ENCODE peak calls at places on chromosomes 6 and 20, in six cellular contexts. Z, S, I, H, K and C are unnamed samples.

GRCh38 chr20:59670786-59671492 is 66.6 kb downstream of the PHACTR3 start:
- DNase-seq in Z (no peak), S (no peak), I (no peak), H (no peak), K (no peak), C (no peak)

GRCh38 chr6:84422380-84422968 is 195.0 kb upstream of the CEP162 start:
- DNase-seq in Z (peak; percentile 83), S (peak; percentile 21), I (peak; percentile 41), H (peak; percentile 81), K (peak; percentile 18), C (no peak)

GRCh38 chr20:63658749-63659187 is 656 bp downstream of the RTEL1 start:
- DNase-seq in Z (no peak), S (no peak), I (no peak), H (no peak), K (no peak), C (no peak)

GRCh38 chr6:113744886-113745285 is 112.3 kb upstream of the MARCKS start:
- DNase-seq in Z (no peak), S (no peak), I (no peak), H (no peak), K (no peak), C (no peak)

GRCh38 chr6:44674226-44675155 is 287.0 kb downstream of the CDC5L start:
- DNase-seq in Z (no peak), S (peak; percentile 93), I (no peak), H (no peak), K (peak; percentile 94), C (peak; percentile 71)

GRCh38 chr6:130223508-130223907 is 757 bp upstream of the SAMD3 start:
- DNase-seq in Z (peak; percentile 18), S (peak; percentile 16), I (no peak), H (no peak), K (no peak), C (no peak)

GRCh38 chr6:37940074-37940847 is 120.7 kb downstream of the ZFAND3 start:
- DNase-seq in Z (no peak), S (no peak), I (no peak), H (no peak), K (no peak), C (no peak)

GRCh38 chr20:10609276-10609675 is 64.5 kb downstream of the JAG1 start:
- DNase-seq in Z (no peak), S (no peak), I (no peak), H (no peak), K (no peak), C (no peak)

GRCh38 chr20:63574156-63574828 is at the start of gene HELZ2:
- DNase-seq in Z (peak; percentile 84), S (peak; percentile 43), I (no peak), H (peak; percentile 84), K (peak; percentile 58), C (no peak)

GRCh38 chr6:119891638-119892037 is 542.1 kb upstream of the MAN1A1 start:
- DNase-seq in Z (no peak), S (no peak), I (no peak), H (no peak), K (no peak), C (no peak)

GRCh38 chr6:119844385-119844784 is 494.8 kb upstream of the MAN1A1 start:
- DNase-seq in Z (no peak), S (no peak), I (no peak), H (no peak), K (no peak), C (no peak)

GRCh38 chr6:142760152-142760551 is 184.8 kb downstream of the HIVEP2 start:
- DNase-seq in Z (no peak), S (no peak), I (no peak), H (no peak), K (peak; percentile 22), C (no peak)

GRCh38 chr6:44001318-44001868 is 125.9 kb downstream of the MRPL14 start:
- DNase-seq in Z (peak; percentile 85), S (no peak), I (peak; percentile 39), H (peak; percentile 76), K (no peak), C (no peak)

GRCh38 chr20:40710608-40711007 is 21.6 kb upstream of the MAFB start:
- DNase-seq in Z (no peak), S (no peak), I (no peak), H (no peak), K (no peak), C (no peak)

GRCh38 chr6:156652231-156652750 is 124.9 kb upstream of the ARID1B start:
- DNase-seq in Z (no peak), S (no peak), I (no peak), H (no peak), K (no peak), C (no peak)

GRCh38 chr6:102215425-102215824 is 821.9 kb downstream of the GRIK2 start:
- DNase-seq in Z (no peak), S (no peak), I (no peak), H (no peak), K (no peak), C (no peak)

GRCh38 chr20:50305636-50306477 is 115.2 kb downstream of the CEBPB start:
- DNase-seq in Z (no peak), S (no peak), I (no peak), H (no peak), K (peak; percentile 48), C (peak; percentile 55)

GRCh38 chr20:50303573-50304500 is 113.2 kb downstream of the CEBPB start:
- DNase-seq in Z (no peak), S (no peak), I (no peak), H (no peak), K (peak; percentile 39), C (no peak)

GRCh38 chr20:50304883-50305635 is 114.4 kb downstream of the CEBPB start:
- DNase-seq in Z (no peak), S (peak; percentile 43), I (no peak), H (no peak), K (no peak), C (no peak)

GRCh38 chr20:50302463-50303041 is 111.9 kb downstream of the CEBPB start:
- DNase-seq in Z (no peak), S (no peak), I (no peak), H (no peak), K (peak; percentile 35), C (no peak)

GRCh38 chr20:50304501-50304856 is 113.8 kb downstream of the CEBPB start:
- DNase-seq in Z (no peak), S (no peak), I (no peak), H (no peak), K (no peak), C (no peak)
- H2AFZ ChIP-seq in Z (peak overlapping the region; percentile 28), S (no peak overlapping the region), I (peak overlapping the region; percentile 50), H (no peak overlapping the region), K (no peak overlapping the region), C (no peak overlapping the region)

DNA sequence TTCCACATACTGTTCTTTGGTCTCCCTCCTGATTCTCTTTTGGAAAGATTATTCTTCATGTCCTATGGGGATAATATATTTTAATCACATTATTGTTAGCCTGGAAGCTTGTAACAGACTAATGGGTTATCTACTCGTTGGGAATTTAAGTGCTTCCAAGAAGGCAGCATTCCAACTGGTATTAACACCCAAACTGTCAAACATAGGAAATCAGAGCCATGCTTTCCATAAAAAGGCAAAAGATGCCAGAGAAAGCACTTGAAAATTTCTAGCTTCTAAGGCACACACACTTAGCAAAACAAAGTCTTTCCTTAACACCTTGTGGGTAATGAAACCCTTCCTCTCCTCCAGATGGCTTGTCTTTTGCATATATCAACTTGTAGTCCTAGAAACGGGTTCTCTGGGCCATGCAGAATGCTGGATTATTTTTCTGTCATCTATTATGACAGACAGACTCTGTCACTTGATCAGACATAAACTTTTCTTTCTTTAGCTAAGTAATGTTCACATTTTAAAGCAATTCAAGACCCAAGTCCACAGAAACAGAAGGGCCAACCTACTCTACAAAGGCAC is 41.5 kb downstream of the B4GALT5 start:
- DNase-seq in Z (no peak), S (no peak), I (no peak), H (no peak), K (no peak), C (no peak)
- H4K20me1 ChIP-seq in Z (peaks cover 82% of the 10 kb centered on the region), S (no peaks in the 10 kb centered on the region), I (peaks cover 24% of the 10 kb centered on the region), H (peaks cover 100% of the 10 kb centered on the region), K (no peaks in the 10 kb centered on the region), C (peaks cover 40% of the 10 kb centered on the region)

DNA sequence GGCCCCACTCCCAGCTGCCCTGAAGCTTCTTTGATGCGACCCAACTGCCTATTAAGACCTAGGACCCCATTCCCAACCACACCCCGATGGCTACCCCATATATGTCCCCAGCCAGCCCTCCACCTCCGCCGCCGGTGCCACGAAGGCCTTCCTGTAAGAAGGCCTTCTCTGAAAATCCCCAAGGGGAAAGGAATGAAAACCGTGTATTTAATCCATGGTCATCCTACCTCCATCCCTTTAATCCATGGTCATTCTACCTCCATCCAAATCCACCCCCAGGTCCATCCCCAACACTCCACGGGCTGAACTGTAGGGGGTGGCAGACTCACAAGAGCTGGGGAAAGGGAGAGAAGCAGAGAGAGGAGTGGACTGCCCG is 545 bp upstream of the VSX1 start:
- DNase-seq in Z (no peak), S (no peak), I (no peak), H (peak; percentile 22), K (no peak), C (no peak)
- TF ChIP-seq CTCF in Z (peak; percentile 36), S (no peak), I (no peak), H (peak; percentile 15), K (no peak), C (no peak)

GRCh38 chr6:93337772-93338394 is 81.5 kb downstream of the EPHA7 start:
- DNase-seq in Z (peak; percentile 39), S (no peak), I (no peak), H (no peak), K (no peak), C (no peak)

GRCh38 chr6:93341900-93342613 is 77.3 kb downstream of the EPHA7 start:
- DNase-seq in Z (no peak), S (no peak), I (no peak), H (peak; percentile 20), K (no peak), C (no peak)

DNA sequence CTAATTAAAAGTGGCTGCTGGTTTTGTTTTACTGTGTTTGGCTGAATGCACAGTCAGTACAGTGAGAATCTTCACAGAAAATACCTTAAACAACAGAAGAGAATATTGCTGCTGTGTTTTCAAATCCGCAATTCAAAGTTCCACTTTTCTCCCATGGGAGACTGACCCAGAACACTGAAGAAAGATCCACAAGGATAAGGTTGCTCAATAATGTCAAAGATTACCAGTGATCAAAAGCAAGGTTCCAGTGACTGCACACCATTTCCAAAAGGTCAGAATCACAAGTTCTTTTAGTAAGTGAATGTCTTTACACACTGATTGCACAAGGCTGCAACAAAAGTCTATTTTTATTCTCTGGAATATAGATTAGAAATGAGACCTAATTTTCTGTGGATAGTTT is 82.3 kb downstream of the EPHA7 start:
- DNase-seq in Z (no peak), S (no peak), I (no peak), H (no peak), K (no peak), C (no peak)
- H2AFZ ChIP-seq in Z (no peak overlapping the region), S (no peak overlapping the region), I (no peak overlapping the region), H (no peak overlapping the region), K (no peak overlapping the region), C (no peak overlapping the region)

GRCh38 chr20:2458919-2459499 is 11.6 kb downstream of the SNRPB start:
- DNase-seq in Z (no peak), S (no peak), I (no peak), H (no peak), K (no peak), C (no peak)
- H4K20me1 ChIP-seq in Z (peaks cover 14% of the 10 kb centered on the region), S (peaks cover 4% of the 10 kb centered on the region), I (peaks cover 8% of the 10 kb centered on the region), H (peaks cover 29% of the 10 kb centered on the region), K (peaks cover 36% of the 10 kb centered on the region), C (peaks cover 7% of the 10 kb centered on the region)

GRCh38 chr6:66496659-66497058 is 789.6 kb upstream of the EYS start:
- DNase-seq in Z (peak; percentile 75), S (no peak), I (no peak), H (peak; percentile 50), K (peak; percentile 51), C (no peak)
- TF ChIP-seq CTCF in Z (peak; percentile 73), S (no peak), I (peak; percentile 53), H (peak; percentile 67), K (peak; percentile 63), C (peak; percentile 62)